ENCODE peak calls at places on chromosomes 5 and 9, in ten cellular contexts. H is IMR-90, Y is GM23338, Q is HepG2, W is upper lobe of left lung, Z is pancreas, L is heart left ventricle, M is lower lobe of right lung, F is body of pancreas, S is K562. K is an unnamed sample. For H3K27me3, the result is how much of the 10 kb centered on the place peaks cover.

GRCh38 chr5:59665086-59665831 is 228.3 kb downstream of the PDE4D start:
- ATAC-seq in H (no peak), Y (no peak), Q (peak), W (no peak), Z (no peak), L (no peak), M (peak), F (no peak), S (no peak), K (no peak)

GRCh38 chr5:17302590-17302989 is 85.2 kb downstream of the BASP1 start:
- ATAC-seq in H (no peak), Y (no peak), Q (no peak), W (no peak), Z (no peak), L (peak), M (no peak), F (no peak), S (no peak), K (no peak)

GRCh38 chr9:88319936-88320747 is 68.1 kb upstream of the SPIN1 start:
- ATAC-seq in H (peak), Y (no peak), Q (no peak), W (no peak), Z (no peak), L (no peak), M (no peak), F (no peak), S (no peak), K (no peak)

GRCh38 chr5:40361378-40361777 is 318.3 kb upstream of the PTGER4 start:
- ATAC-seq in H (no peak), Y (no peak), Q (no peak), W (no peak), Z (no peak), L (no peak), M (peak), F (no peak), S (no peak), K (no peak)

GRCh38 chr5:139685886-139686285 is 37.7 kb downstream of the CXXC5 start:
- ATAC-seq in H (no peak), Y (no peak), Q (no peak), W (no peak), Z (peak), L (no peak), M (no peak), F (no peak), S (no peak), K (no peak)

GRCh38 chr9:87569008-87569908 is 71.6 kb downstream of the DAPK1 start:
- ATAC-seq in H (no peak), Y (no peak), Q (peak), W (no peak), Z (peak), L (no peak), M (peak), F (peak), S (no peak), K (peak)

GRCh38 chr9:24464321-24464951 is 81.3 kb downstream of the IZUMO3 start:
- ATAC-seq in H (no peak), Y (peak), Q (no peak), W (no peak), Z (no peak), L (no peak), M (no peak), F (no peak), S (no peak), K (no peak)

GRCh38 chr5:177300236-177300880 is 3.2 kb downstream of the RAB24 start:
- ATAC-seq in H (peak), Y (peak), Q (no peak), W (peak), Z (no peak), L (peak), M (peak), F (no peak), S (peak), K (peak)

GRCh38 chr5:67257500-67257899 is 60.9 kb upstream of the CD180 start:
- ATAC-seq in H (no peak), Y (no peak), Q (no peak), W (no peak), Z (no peak), L (no peak), M (peak), F (no peak), S (no peak), K (peak)

GRCh38 chr9:134641173-134641985 is at the start of gene COL5A1:
- ATAC-seq in H (peak), Y (peak), Q (peak), W (peak), Z (peak), L (peak), M (peak), F (peak), S (peak), K (peak)

GRCh38 chr5:54457094-54457531 is 1.6 kb downstream of the HSPB3 start:
- ATAC-seq in H (peak), Y (peak), Q (peak), W (peak), Z (peak), L (peak), M (peak), F (peak), S (peak), K (peak)

GRCh38 chr5:83011990-83012389 is 65.2 kb downstream of the TMEM167A start:
- ATAC-seq in H (no peak), Y (no peak), Q (no peak), W (no peak), Z (no peak), L (no peak), M (no peak), F (no peak), S (no peak), K (no peak)

GRCh38 chr5:157598350-157598936 is 22.9 kb upstream of the ADAM19 start:
- ATAC-seq in H (no peak), Y (no peak), Q (no peak), W (no peak), Z (no peak), L (no peak), M (no peak), F (no peak), S (no peak), K (no peak)

GRCh38 chr9:96031366-96031824 is 155.9 kb downstream of the ERCC6L2 start:
- ATAC-seq in H (peak), Y (no peak), Q (no peak), W (no peak), Z (peak), L (peak), M (no peak), F (peak), S (no peak), K (no peak)

GRCh38 chr5:41908374-41909079 is 4.4 kb downstream of the RIMOC1 start:
- ATAC-seq in H (no peak), Y (no peak), Q (no peak), W (no peak), Z (no peak), L (peak), M (no peak), F (no peak), S (no peak), K (no peak)

GRCh38 chr5:144467795-144468194 is 297.1 kb downstream of the KCTD16 start:
- ATAC-seq in H (peak), Y (peak), Q (peak), W (no peak), Z (peak), L (peak), M (no peak), F (peak), S (no peak), K (no peak)

GRCh38 chr5:133142782-133143181 is 91.0 kb downstream of the HSPA4 start:
- ATAC-seq in H (no peak), Y (no peak), Q (no peak), W (no peak), Z (no peak), L (no peak), M (no peak), F (no peak), S (no peak), K (no peak)

GRCh38 chr5:73365301-73365853 is 83.2 kb downstream of the FOXD1 start:
- ATAC-seq in H (peak), Y (no peak), Q (no peak), W (no peak), Z (no peak), L (no peak), M (no peak), F (no peak), S (no peak), K (no peak)

GRCh38 chr5:15243301-15244020 is 256.5 kb upstream of the FBXL7 start:
- ATAC-seq in H (no peak), Y (no peak), Q (no peak), W (no peak), Z (no peak), L (no peak), M (no peak), F (no peak), S (no peak), K (no peak)

GRCh38 chr9:40914772-40915659 is 213.5 kb downstream of the FOXD4L6 start:
- ATAC-seq in H (no peak), Y (no peak), Q (no peak), W (peak), Z (no peak), L (no peak), M (peak), F (no peak), S (no peak), K (peak)

GRCh38 chr5:125961150-125961549 is 462.1 kb upstream of the GRAMD2B start:
- ATAC-seq in H (no peak), Y (no peak), Q (no peak), W (no peak), Z (no peak), L (no peak), M (no peak), F (no peak), S (no peak), K (no peak)

GRCh38 chr5:14343376-14343775 is 200.2 kb downstream of the TRIO start:
- ATAC-seq in H (no peak), Y (no peak), Q (no peak), W (no peak), Z (no peak), L (no peak), M (peak), F (no peak), S (no peak), K (no peak)

DNA sequence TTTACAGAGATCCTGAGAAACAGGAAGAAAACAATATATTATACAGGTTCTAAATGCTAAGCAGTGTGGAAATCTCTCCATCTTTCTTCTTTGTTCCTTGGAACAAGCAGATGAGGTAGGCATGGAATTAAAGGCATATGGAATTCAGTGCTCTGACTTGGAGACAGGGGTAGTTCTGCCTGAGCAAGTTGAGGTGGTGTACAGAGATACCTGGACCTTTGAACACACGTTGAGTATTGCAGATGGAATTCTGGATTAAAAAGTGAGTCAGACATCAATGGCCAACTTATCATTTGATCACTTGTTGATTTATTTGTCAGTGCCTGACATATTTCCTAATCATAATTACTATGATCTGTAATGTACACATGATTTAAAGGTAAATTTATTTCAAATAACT is 293.9 kb upstream of the IRX4 start:
- ATAC-seq in H (no peak), Y (no peak), Q (no peak), W (no peak), Z (no peak), L (no peak), M (no peak), F (no peak), S (no peak), K (no peak)
- H3K27me3 ChIP-seq in H (under half), Y (under half), Q (under half), W (under half), Z (under half), L (under half), M (under half), F (under half), S (under half), K (half or more)

GRCh38 chr9:85522459-85523092 is 219.2 kb downstream of the AGTPBP1 start:
- ATAC-seq in H (peak), Y (peak), Q (no peak), W (peak), Z (no peak), L (peak), M (peak), F (no peak), S (no peak), K (peak)

GRCh38 chr9:85523202-85523601 is 218.6 kb downstream of the AGTPBP1 start:
- ATAC-seq in H (no peak), Y (peak), Q (no peak), W (peak), Z (no peak), L (no peak), M (no peak), F (no peak), S (no peak), K (no peak)

GRCh38 chr9:85527331-85528015 is 214.3 kb downstream of the AGTPBP1 start:
- ATAC-seq in H (no peak), Y (no peak), Q (no peak), W (no peak), Z (no peak), L (peak), M (peak), F (no peak), S (no peak), K (no peak)

GRCh38 chr9:85521331-85522197 is 220.2 kb downstream of the AGTPBP1 start:
- ATAC-seq in H (no peak), Y (no peak), Q (no peak), W (no peak), Z (no peak), L (peak), M (no peak), F (no peak), S (no peak), K (no peak)

GRCh38 chr9:85524531-85524930 is 217.2 kb downstream of the AGTPBP1 start:
- ATAC-seq in H (no peak), Y (no peak), Q (no peak), W (no peak), Z (no peak), L (no peak), M (no peak), F (no peak), S (no peak), K (no peak)
- H3K27me3 ChIP-seq in H (under half), Y (under half), Q (under half), W (under half), Z (under half), L (under half), M (under half), F (under half), S (under half), K (half or more)

GRCh38 chr9:107816187-107817021 is 326.8 kb upstream of the KLF4 start:
- ATAC-seq in H (no peak), Y (no peak), Q (no peak), W (no peak), Z (peak), L (peak), M (no peak), F (peak), S (no peak), K (no peak)
- H3K27me3 ChIP-seq in H (under half), Y (under half), Q (under half), W (under half), Z (under half), L (under half), M (under half), F (under half), S (under half), K (under half)

GRCh38 chr9:37046683-37047082 is 12.6 kb upstream of the PAX5 start:
- ATAC-seq in H (no peak), Y (no peak), Q (no peak), W (no peak), Z (no peak), L (no peak), M (no peak), F (no peak), S (no peak), K (no peak)
- H3K27me3 ChIP-seq in H (half or more), Y (under half), Q (under half), W (under half), Z (under half), L (half or more), M (under half), F (under half), S (under half), K (half or more)

DNA sequence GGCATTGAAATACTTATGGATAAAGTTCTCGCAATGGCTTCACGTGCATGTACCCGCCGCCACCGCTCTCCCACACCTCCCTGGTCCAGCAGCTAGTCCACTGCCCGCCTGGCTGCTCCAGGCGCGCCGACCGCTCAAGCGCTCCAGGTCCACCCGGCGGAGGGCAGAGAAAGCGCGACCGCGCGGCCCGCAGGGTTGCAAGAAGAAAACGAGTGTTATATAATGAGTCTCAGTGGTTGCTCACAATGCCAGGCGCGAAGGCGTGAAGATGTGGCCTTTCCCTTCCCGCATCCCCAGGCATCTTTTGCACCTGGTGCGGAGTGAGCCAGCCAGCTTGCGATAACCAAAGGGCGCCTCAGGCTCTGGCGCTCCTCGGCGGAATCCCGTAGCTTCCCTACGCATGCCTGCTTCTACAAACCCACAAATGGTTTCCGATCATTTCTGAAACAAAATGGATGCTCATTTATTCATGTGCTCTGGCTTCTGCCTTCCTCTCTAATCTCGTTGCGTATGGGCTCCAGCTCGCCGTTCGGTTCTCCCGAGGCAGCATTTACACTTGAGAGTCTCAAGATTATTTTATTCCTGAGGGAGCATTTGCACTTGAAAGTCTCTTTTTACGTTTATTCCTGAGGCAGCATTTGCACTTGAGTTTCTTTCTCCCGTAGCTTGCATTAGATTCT is 25.7 kb downstream of the CDKN2A start:
- ATAC-seq in H (peak), Y (peak), Q (no peak), W (no peak), Z (no peak), L (no peak), M (no peak), F (no peak), S (no peak), K (no peak)
- H3K27me3 ChIP-seq in H (under half), Y (half or more), Q (under half), W (under half), Z (under half), L (half or more), M (half or more), F (under half), S (under half), K (half or more)

DNA sequence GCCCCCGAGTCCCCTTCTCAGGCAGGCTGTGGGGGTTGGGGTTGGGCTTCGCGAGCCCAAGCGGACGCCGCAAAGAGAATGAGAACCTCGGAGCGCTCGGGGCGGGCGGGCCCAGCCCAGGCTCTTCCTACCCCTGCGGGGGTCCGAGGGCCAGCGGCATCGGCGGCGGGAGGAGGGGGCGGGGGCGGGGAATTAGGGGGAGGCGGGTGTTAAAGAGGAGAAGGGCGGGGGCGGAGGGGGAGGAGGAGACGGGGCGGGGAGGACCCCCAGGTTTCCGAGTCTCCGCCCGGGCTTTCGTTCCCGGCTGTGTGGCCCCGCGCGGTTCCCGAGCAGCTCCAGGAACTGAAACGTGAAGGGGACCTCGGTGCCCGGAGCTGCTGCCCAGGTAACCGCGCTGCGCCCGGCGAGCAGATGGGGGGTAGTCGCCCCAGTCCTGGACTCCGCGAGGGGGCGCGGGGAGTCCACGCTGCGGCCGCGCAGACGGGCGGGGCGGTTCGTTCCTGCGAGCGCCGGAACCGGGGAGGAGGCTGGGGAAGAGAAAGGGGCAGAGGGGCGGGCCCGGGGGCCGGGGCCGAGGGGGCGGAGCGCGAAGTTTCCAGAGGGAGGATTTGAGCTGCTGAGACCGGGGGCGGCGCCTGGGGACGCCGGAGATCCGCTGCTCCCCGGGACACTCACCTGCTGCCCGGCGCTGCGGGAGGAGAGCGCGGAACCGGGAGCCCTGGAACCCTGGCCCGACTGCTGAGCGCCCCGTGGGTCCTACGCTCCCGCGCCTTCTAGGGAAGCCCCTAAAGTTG is 38.4 kb upstream of the PLEKHG4B start:
- ATAC-seq in H (peak), Y (peak), Q (peak), W (no peak), Z (peak), L (peak), M (peak), F (peak), S (peak), K (peak)
- H3K27me3 ChIP-seq in H (under half), Y (half or more), Q (under half), W (under half), Z (under half), L (under half), M (under half), F (under half), S (under half), K (half or more)

GRCh38 chr9:136200424-136200823 is 4.5 kb downstream of the LHX3 start:
- ATAC-seq in H (no peak), Y (no peak), Q (no peak), W (no peak), Z (no peak), L (no peak), M (no peak), F (no peak), S (no peak), K (no peak)
- H3K27me3 ChIP-seq in H (half or more), Y (half or more), Q (under half), W (under half), Z (under half), L (half or more), M (half or more), F (under half), S (under half), K (half or more)

DNA sequence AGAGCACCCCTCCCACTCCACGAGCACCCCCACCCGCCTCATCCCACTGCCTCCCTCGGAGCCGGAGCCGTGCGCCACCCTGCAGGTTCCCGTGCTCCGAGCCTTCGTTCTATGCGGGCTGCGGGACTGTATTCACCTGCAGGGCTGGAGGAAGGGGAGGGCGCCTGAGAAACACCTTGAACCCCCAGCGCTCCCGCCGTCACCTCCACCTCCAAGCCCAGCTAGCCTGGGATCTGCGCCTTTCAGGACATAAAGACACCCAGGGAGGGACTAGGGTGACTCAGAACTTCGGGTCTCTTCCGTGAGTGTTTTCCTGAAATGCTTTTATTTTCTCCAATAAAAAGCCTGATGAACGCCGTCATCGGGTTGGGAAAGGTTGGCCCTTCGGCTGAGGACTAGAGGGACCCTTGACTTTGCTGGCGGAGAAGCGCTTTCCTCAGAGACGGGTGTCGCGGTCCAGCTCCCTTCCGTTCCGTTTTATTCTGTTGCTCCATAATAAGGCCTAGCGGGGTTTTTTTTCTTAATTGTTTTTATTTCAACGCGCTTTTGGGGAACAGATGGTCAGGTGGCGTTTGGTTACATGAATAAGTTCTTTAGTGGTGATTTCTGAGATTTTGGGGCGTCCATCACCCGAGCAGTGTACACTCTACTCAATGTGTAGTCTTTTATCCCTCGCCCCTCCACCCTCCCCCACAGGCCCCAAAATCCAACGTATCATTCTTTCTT is 4.6 kb downstream of the TLX3 start:
- ATAC-seq in H (no peak), Y (no peak), Q (no peak), W (no peak), Z (no peak), L (no peak), M (no peak), F (no peak), S (no peak), K (no peak)
- H3K27me3 ChIP-seq in H (half or more), Y (half or more), Q (under half), W (under half), Z (under half), L (half or more), M (half or more), F (under half), S (under half), K (half or more)

K was measured in gastroesophageal sphincter.